ENCODE peak calls at places on chromosomes 11 and 22, in five cellular contexts. One of them, this sample, is unnamed.
A peak's percentile ranks its signal among the peaks of the same experiment; 100 is the strongest.

GRCh38 chr11:73945396-73945795 is 5.4 kb upstream of the DNAJB13 start:
- DNase-seq in lung: no peak
- DNase-seq in right cardiac atrium: no peak
- DNase-seq in K562: no peak
- DNase-seq in MM.1S: no peak
- DNase-seq in this sample: no peak

GRCh38 chr22:39205344-39206021 is 39.3 kb downstream of the PDGFB start:
- DNase-seq in lung: no peak
- DNase-seq in K562: peak; percentile 52
- DNase-seq in MM.1S: no peak
- DNase-seq in right cardiac atrium: no peak
- DNase-seq in this sample: no peak

GRCh38 chr11:117217141-117217609 is 14.7 kb downstream of the PCSK7 start:
- DNase-seq in right cardiac atrium: peak; percentile 68
- DNase-seq in MM.1S: no peak
- DNase-seq in lung: no peak
- DNase-seq in K562: no peak
- DNase-seq in this sample: no peak

GRCh38 chr11:107857550-107858216 is 904 bp downstream of the SLC35F2 start:
- DNase-seq in MM.1S: peak; percentile 36
- DNase-seq in lung: no peak
- DNase-seq in right cardiac atrium: no peak
- DNase-seq in K562: no peak
- DNase-seq in this sample: no peak

GRCh38 chr11:117748771-117749540 is 48.1 kb downstream of the DSCAML1 start:
- DNase-seq in MM.1S: no peak
- DNase-seq in K562: no peak
- DNase-seq in lung: no peak
- DNase-seq in right cardiac atrium: no peak
- DNase-seq in this sample: no peak

GRCh38 chr11:27673979-27674663 is 26.1 kb downstream of the BDNF start:
- DNase-seq in lung: no peak
- DNase-seq in MM.1S: no peak
- DNase-seq in right cardiac atrium: no peak
- DNase-seq in K562: no peak
- DNase-seq in this sample: no peak

GRCh38 chr11:109247071-109247470 is 174.9 kb upstream of the C11orf87 start:
- DNase-seq in K562: no peak
- DNase-seq in lung: no peak
- DNase-seq in MM.1S: no peak
- DNase-seq in right cardiac atrium: no peak
- DNase-seq in this sample: no peak

GRCh38 chr11:114258696-114259095 is 37.5 kb upstream of the NNMT start:
- DNase-seq in K562: no peak
- DNase-seq in right cardiac atrium: no peak
- DNase-seq in lung: no peak
- DNase-seq in MM.1S: no peak
- DNase-seq in this sample: peak; percentile 8

GRCh38 chr11:122746050-122746478 is 90.5 kb downstream of the UBASH3B start:
- DNase-seq in right cardiac atrium: no peak
- DNase-seq in lung: no peak
- DNase-seq in MM.1S: peak; percentile 85
- DNase-seq in K562: no peak
- DNase-seq in this sample: peak; percentile 47

GRCh38 chr22:39453765-39454378 is 2.9 kb upstream of the MGAT3 start:
- DNase-seq in right cardiac atrium: no peak
- DNase-seq in K562: no peak
- DNase-seq in lung: no peak
- DNase-seq in MM.1S: no peak
- DNase-seq in this sample: no peak

GRCh38 chr11:10540546-10540914 is 457 bp downstream of the RNF141 start:
- DNase-seq in right cardiac atrium: no peak
- DNase-seq in MM.1S: peak; percentile 35
- DNase-seq in lung: peak; percentile 53
- DNase-seq in K562: no peak
- DNase-seq in this sample: peak; percentile 13

GRCh38 chr22:37457093-37457893 is 28.9 kb downstream of the MFNG start:
- DNase-seq in right cardiac atrium: peak; percentile 58
- DNase-seq in MM.1S: peak; percentile 64
- DNase-seq in lung: peak; percentile 85
- DNase-seq in K562: peak; percentile 81
- DNase-seq in this sample: peak; percentile 78

GRCh38 chr11:110349109-110349996 is 52.9 kb upstream of the RDX start:
- DNase-seq in right cardiac atrium: no peak
- DNase-seq in MM.1S: peak; percentile 44
- DNase-seq in K562: no peak
- DNase-seq in lung: no peak
- DNase-seq in this sample: no peak

GRCh38 chr22:31818481-31819392 is 64.9 kb downstream of the DEPDC5 start:
- DNase-seq in MM.1S: no peak
- DNase-seq in lung: no peak
- DNase-seq in right cardiac atrium: no peak
- DNase-seq in K562: no peak
- DNase-seq in this sample: no peak

GRCh38 chr11:108019870-108020540 is 11.3 kb downstream of the CUL5 start:
- DNase-seq in K562: no peak
- DNase-seq in MM.1S: no peak
- DNase-seq in right cardiac atrium: no peak
- DNase-seq in lung: no peak
- DNase-seq in this sample: no peak

GRCh38 chr11:17612221-17613188 is 65.4 kb downstream of the OTOG start:
- DNase-seq in lung: peak; percentile 27
- DNase-seq in right cardiac atrium: no peak
- DNase-seq in MM.1S: no peak
- DNase-seq in K562: no peak
- DNase-seq in this sample: no peak

GRCh38 chr22:19376247-19376646 is 55.3 kb downstream of the HIRA start:
- DNase-seq in lung: no peak
- DNase-seq in K562: no peak
- DNase-seq in MM.1S: no peak
- DNase-seq in right cardiac atrium: no peak
- DNase-seq in this sample: no peak

GRCh38 chr11:64959498-64959897 is 12.4 kb downstream of the MAJIN start:
- DNase-seq in K562: no peak
- DNase-seq in lung: no peak
- DNase-seq in right cardiac atrium: no peak
- DNase-seq in MM.1S: no peak
- DNase-seq in this sample: no peak

GRCh38 chr11:102610198-102610597 is 14.9 kb downstream of the MMP20 start:
- DNase-seq in MM.1S: no peak
- DNase-seq in K562: no peak
- DNase-seq in right cardiac atrium: no peak
- DNase-seq in lung: no peak
- DNase-seq in this sample: no peak
- H3K4me3 ChIP-seq in MM.1S: no peak overlapping the region
- H3K4me3 ChIP-seq in K562: no peak overlapping the region
- H3K4me3 ChIP-seq in right cardiac atrium: no peak overlapping the region
- H3K4me3 ChIP-seq in lung: no peak overlapping the region
- H3K4me3 ChIP-seq in this sample: no peak overlapping the region

GRCh38 chr11:130313383-130314183 is 1.1 kb downstream of the ZBTB44 start:
- DNase-seq in right cardiac atrium: no peak
- DNase-seq in MM.1S: no peak
- DNase-seq in K562: no peak
- DNase-seq in lung: no peak
- DNase-seq in this sample: peak; percentile 12

GRCh38 chr11:130310622-130311021 is 4.1 kb downstream of the ZBTB44 start:
- DNase-seq in K562: no peak
- DNase-seq in lung: no peak
- DNase-seq in right cardiac atrium: no peak
- DNase-seq in MM.1S: no peak
- DNase-seq in this sample: no peak

GRCh38 chr11:130312046-130312445 is 2.7 kb downstream of the ZBTB44 start:
- DNase-seq in MM.1S: no peak
- DNase-seq in K562: no peak
- DNase-seq in right cardiac atrium: no peak
- DNase-seq in lung: no peak
- DNase-seq in this sample: no peak

GRCh38 chr11:130308925-130309324 is 5.8 kb downstream of the ZBTB44 start:
- DNase-seq in lung: no peak
- DNase-seq in MM.1S: no peak
- DNase-seq in right cardiac atrium: no peak
- DNase-seq in K562: no peak
- DNase-seq in this sample: no peak

DNA sequence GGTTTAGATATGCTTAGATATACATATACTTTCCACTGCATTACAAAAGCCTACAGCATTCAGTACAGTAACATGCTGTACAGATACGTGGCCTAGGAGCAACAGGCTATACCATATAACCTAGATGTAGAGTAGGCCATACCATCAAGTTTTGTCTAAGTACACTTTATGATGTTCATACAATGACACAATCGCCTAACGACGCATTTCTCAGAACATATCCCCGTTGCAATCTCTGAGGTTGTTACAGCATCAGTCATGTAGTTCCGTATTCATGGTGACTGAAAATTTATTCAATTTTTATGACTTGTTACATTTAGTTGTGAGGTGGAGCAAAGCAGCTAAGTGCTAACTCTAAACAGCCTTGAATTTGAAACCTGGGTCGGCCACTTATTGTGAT is 6.7 kb downstream of the ZBTB44 start:
- DNase-seq in MM.1S: no peak
- DNase-seq in lung: no peak
- DNase-seq in right cardiac atrium: no peak
- DNase-seq in K562: no peak
- DNase-seq in this sample: no peak
- H3K4me3 ChIP-seq in MM.1S: no peak overlapping the region
- H3K4me3 ChIP-seq in lung: no peak overlapping the region
- H3K4me3 ChIP-seq in right cardiac atrium: no peak overlapping the region
- H3K4me3 ChIP-seq in K562: no peak overlapping the region
- H3K4me3 ChIP-seq in this sample: no peak overlapping the region

DNA sequence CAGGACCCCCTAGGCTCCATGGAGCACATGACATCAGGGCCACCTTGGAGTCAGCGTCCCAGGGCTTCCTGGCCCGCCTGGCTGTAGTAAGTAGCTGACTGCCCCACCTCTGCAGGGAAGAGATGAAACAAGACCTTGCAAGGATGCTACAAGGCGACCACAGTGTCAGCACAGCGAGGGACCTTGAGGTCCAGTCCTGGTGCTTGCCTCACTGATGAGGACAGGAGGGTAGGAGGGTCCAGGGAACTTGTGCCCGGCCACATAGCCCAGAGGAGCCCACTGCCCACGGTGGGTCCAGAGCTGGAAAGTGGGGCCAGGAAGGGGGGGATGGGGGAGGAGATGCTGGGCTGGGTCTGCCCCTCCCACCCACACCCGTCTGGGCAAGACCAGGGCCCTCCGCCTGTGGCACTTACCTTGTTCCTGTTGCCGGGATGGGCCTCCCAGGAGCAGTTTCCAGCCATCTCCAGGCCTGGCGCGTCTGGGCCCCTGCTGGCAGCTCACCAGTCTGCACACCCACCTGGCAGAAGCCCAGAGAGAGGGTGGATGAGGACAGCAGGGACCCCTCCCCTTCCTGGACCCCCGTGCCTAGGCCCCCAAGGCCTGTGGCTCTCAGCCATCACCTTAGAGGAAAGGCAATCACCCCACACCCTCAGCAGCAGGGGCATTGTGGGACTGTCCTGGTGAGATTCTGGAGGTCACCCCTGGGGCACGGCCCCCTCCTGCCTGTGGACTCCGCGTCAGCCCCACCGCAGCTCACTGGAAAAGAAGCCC is 3.4 kb downstream of the MRGPRF start:
- DNase-seq in right cardiac atrium: no peak
- DNase-seq in lung: no peak
- DNase-seq in MM.1S: no peak
- DNase-seq in K562: no peak
- DNase-seq in this sample: no peak
- H3K4me3 ChIP-seq in right cardiac atrium: no peak overlapping the region
- H3K4me3 ChIP-seq in lung: no peak overlapping the region
- H3K4me3 ChIP-seq in MM.1S: no peak overlapping the region
- H3K4me3 ChIP-seq in K562: no peak overlapping the region
- H3K4me3 ChIP-seq in this sample: no peak overlapping the region

DNA sequence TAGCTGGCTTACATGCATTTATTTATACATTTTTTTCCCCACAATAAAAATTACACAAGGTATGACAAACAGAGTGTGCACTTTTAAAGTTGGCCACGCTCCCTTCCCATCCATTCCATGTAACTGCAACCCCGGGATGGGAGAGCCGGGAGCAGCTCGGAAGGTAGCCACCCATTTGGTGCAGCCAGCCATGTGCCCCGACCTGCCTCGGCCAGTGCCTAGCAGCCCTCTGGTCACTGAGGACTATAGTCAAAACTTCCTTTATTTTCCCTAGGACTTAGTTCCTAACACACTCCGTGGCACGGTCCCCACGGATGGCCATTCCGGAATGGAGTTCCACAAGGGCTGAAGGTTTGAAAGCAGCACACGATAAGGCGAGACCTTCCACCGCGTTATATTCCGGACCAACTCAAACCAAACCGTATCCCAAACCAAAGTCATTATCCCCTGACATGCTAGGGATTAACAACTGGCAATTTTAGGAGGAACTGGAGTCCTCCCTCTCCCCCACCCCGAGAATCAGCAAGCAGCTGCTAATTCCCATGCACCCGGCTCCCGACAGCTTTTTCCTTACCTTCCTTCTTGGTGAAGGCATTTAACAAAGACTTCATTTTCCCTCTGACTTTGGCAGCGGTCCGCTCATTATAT is 426.4 kb downstream of the SHANK2 start:
- DNase-seq in right cardiac atrium: no peak
- DNase-seq in lung: no peak
- DNase-seq in K562: no peak
- DNase-seq in MM.1S: no peak
- DNase-seq in this sample: no peak
- H3K4me3 ChIP-seq in right cardiac atrium: no peak overlapping the region
- H3K4me3 ChIP-seq in lung: no peak overlapping the region
- H3K4me3 ChIP-seq in K562: no peak overlapping the region
- H3K4me3 ChIP-seq in MM.1S: no peak overlapping the region
- H3K4me3 ChIP-seq in this sample: no peak overlapping the region

DNA sequence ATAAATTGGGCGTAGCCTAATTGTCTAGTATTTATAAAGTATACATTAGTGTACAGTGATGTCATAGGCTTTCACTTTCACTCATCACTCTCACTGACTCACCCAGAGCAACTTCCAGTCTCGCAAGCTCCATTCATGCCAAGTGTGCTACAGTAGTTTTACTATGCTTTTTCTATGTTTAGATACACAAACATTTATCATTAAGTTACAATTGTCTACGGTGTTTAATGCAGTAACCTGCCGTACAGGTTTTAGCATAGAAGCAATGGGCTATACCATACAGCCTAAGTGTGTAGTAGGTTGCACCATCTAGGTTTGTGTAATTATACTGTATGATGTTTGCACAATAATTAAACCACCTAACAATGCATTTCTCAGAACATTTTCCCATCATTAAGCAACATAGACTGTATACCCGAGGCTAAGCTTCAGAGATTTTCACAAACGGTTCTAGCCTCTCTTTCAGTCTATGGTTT is 17.5 kb downstream of the OR9G1 start:
- DNase-seq in right cardiac atrium: no peak
- DNase-seq in lung: no peak
- DNase-seq in K562: no peak
- DNase-seq in MM.1S: no peak
- DNase-seq in this sample: no peak
- H3K4me3 ChIP-seq in right cardiac atrium: no peak overlapping the region
- H3K4me3 ChIP-seq in lung: no peak overlapping the region
- H3K4me3 ChIP-seq in K562: no peak overlapping the region
- H3K4me3 ChIP-seq in MM.1S: no peak overlapping the region
- H3K4me3 ChIP-seq in this sample: no peak overlapping the region